ENCODE peak calls at places on chromosomes 11 and 22, in ten cellular contexts. Q is astrocyte of the cerebellum; T is activated gamma-delta T cell; R is cardiac fibroblast; Z is CD4-positive, alpha-beta memory T cell; M is NCI-H1105 treated with DMSO at 0.1 percent for 48 hours; W is progenitor cell of endocrine pancreas; B is AG08395; P is astrocyte of the spinal cord; L is activated B cell treated with CpG ODN at 0.5 μM for 24 hours. F is an unnamed sample.

GRCh38 chr22:37285937-37286336 is 3.6 kb downstream of the CYTH4 start:
- DNase-seq in Z (no peak), P (no peak), W (no peak), T (no peak), M (no peak), Q (no peak), L (no peak), B (no peak), R (no peak), F (no peak)

GRCh38 chr11:102240502-102240901 is 76.8 kb upstream of the BIRC3 start:
- DNase-seq in M (no peak), B (peak), P (peak), Q (peak), R (peak), T (no peak), W (no peak), Z (no peak), L (no peak), F (no peak)

GRCh38 chr11:119671048-119671447 is 58.0 kb downstream of the NECTIN1 start:
- DNase-seq in L (no peak), R (peak), Q (peak), P (peak), M (peak), Z (no peak), W (no peak), B (peak), T (no peak), F (no peak)

GRCh38 chr11:69203901-69204245 is 48.1 kb downstream of the SMIM38 start:
- DNase-seq in R (no peak), L (no peak), P (no peak), Z (no peak), Q (no peak), M (no peak), W (no peak), T (no peak), B (no peak), F (no peak)

GRCh38 chr22:27311666-27312566 is 489.6 kb downstream of the MN1 start:
- DNase-seq in Q (no peak), L (no peak), Z (no peak), R (no peak), P (no peak), T (no peak), B (peak), M (no peak), W (no peak), F (no peak)

GRCh38 chr11:76578655-76579046 is 91.9 kb downstream of the LRRC32 start:
- DNase-seq in Z (no peak), L (no peak), Q (no peak), R (peak), B (no peak), W (no peak), P (peak), T (no peak), M (no peak), F (no peak)

GRCh38 chr22:44246615-44247326 is 66.0 kb downstream of the SHISAL1 start:
- DNase-seq in W (no peak), Q (no peak), Z (no peak), T (no peak), P (no peak), M (peak), R (no peak), B (no peak), L (no peak), F (no peak)

GRCh38 chr11:13993096-13993760 is 30.7 kb downstream of the SPON1 start:
- DNase-seq in R (no peak), Q (no peak), B (no peak), L (no peak), M (no peak), W (no peak), P (no peak), T (no peak), Z (no peak), F (no peak)

GRCh38 chr11:36602143-36602542 is 4.1 kb upstream of the RAG2 start:
- DNase-seq in Z (no peak), B (no peak), P (no peak), Q (no peak), M (no peak), T (no peak), R (no peak), W (no peak), L (no peak), F (no peak)

GRCh38 chr11:64178203-64178602 is 7.8 kb upstream of the STIP1 start:
- DNase-seq in L (no peak), B (no peak), Z (no peak), P (no peak), T (no peak), Q (no peak), R (no peak), M (no peak), W (no peak), F (no peak)

GRCh38 chr11:33622806-33623205 is 77.8 kb downstream of the C11orf91 start:
- DNase-seq in P (no peak), Q (no peak), R (no peak), W (no peak), M (no peak), B (no peak), T (no peak), Z (no peak), L (no peak), F (no peak)

GRCh38 chr11:110331626-110332025 is 35.2 kb upstream of the RDX start:
- DNase-seq in W (no peak), B (no peak), Q (no peak), L (no peak), Z (no peak), M (no peak), T (no peak), P (no peak), R (no peak), F (no peak)

GRCh38 chr11:20647976-20648565 is 21.3 kb upstream of the NELL1 start:
- DNase-seq in M (peak), T (no peak), P (peak), W (peak), Z (peak), R (peak), Q (peak), B (peak), L (no peak), F (no peak)

GRCh38 chr11:12386309-12386708 is 8.9 kb downstream of the PARVA start:
- DNase-seq in R (no peak), W (no peak), Q (no peak), B (no peak), P (no peak), L (no peak), M (no peak), T (no peak), Z (no peak), F (no peak)

GRCh38 chr22:44355688-44356070 is 42.9 kb upstream of the SHISAL1 start:
- DNase-seq in Q (no peak), B (no peak), Z (no peak), R (no peak), W (no peak), M (no peak), T (no peak), P (no peak), L (no peak), F (no peak)

GRCh38 chr11:118398797-118399564 is 2.4 kb upstream of the ATP5MG start:
- DNase-seq in W (no peak), L (no peak), P (no peak), Z (peak), M (no peak), R (peak), B (no peak), T (no peak), Q (no peak), F (no peak)